ENCODE peak calls at places on chromosome 10, in seven cellular contexts. R is activated naive CD4-positive, alpha-beta T cell treated with anti-CD3 and anti-CD28 coated beads for 36 hours; M is neural crest cell; A is activated gamma-delta T cell treated with anti-CD3 and anti-CD28 coated beads, Interleukin-2, amount 50 U/mL, for 16 hours; Y is sigmoid colon; O is kidney tubule cell; B is GM04504. X is an unnamed sample.

GRCh38 chr10:22984066-22984465 is 56.2 kb downstream of the ARMC3 start:
- DNase-seq in B (no peak), M (no peak), R (no peak), Y (no peak), A (no peak), O (no peak), X (no peak)

GRCh38 chr10:122122493-122122892 is 133.5 kb downstream of the TACC2 start:
- DNase-seq in R (no peak), B (no peak), Y (no peak), O (no peak), M (no peak), A (no peak), X (no peak)

GRCh38 chr10:88986549-88987242 is 3.9 kb upstream of the FAS start:
- DNase-seq in B (no peak), A (no peak), O (peak), M (no peak), R (no peak), Y (no peak), X (peak)

GRCh38 chr10:18312385-18313145 is 172.3 kb downstream of the CACNB2 start:
- DNase-seq in A (no peak), M (no peak), O (peak), R (no peak), Y (no peak), B (peak), X (peak)

GRCh38 chr10:86139066-86139657 is 227.4 kb downstream of the GRID1 start:
- DNase-seq in O (no peak), M (peak), B (no peak), Y (no peak), R (peak), A (no peak), X (no peak)

GRCh38 chr10:62019685-62020361 is 118.3 kb downstream of the ARID5B start:
- DNase-seq in Y (no peak), O (no peak), M (no peak), A (no peak), B (no peak), R (no peak), X (peak)

GRCh38 chr10:32189400-32190084 is 133.3 kb upstream of the KIF5B start:
- DNase-seq in M (no peak), A (no peak), Y (no peak), R (no peak), O (peak), B (no peak), X (peak)

GRCh38 chr10:116538461-116538860 is 7.3 kb upstream of the PNLIP start:
- DNase-seq in M (no peak), Y (no peak), B (no peak), R (no peak), O (peak), A (no peak), X (peak)

GRCh38 chr10:108601856-108602255 is 1321.5 kb downstream of the XPNPEP1 start:
- DNase-seq in M (no peak), Y (no peak), A (no peak), B (no peak), R (no peak), O (peak), X (peak)